ENCODE peak calls at places on chromosome 5, in six cellular contexts. One of them, this sample, is unnamed.

GRCh38 chr5:314676-315487 is 6.6 kb upstream of the AHRR start:
- DNase-seq in BE2C: no peak
- DNase-seq in astrocyte of the cerebellum: no peak
- DNase-seq in fibroblast of lung: no peak
- DNase-seq in RWPE1: no peak
- DNase-seq in fibroblast of pulmonary artery: no peak
- DNase-seq in this sample: no peak

GRCh38 chr5:17218353-17219005 is 1.0 kb downstream of the BASP1 start:
- DNase-seq in fibroblast of lung: peak
- DNase-seq in astrocyte of the cerebellum: no peak
- DNase-seq in fibroblast of pulmonary artery: peak
- DNase-seq in BE2C: peak
- DNase-seq in RWPE1: peak
- DNase-seq in this sample: no peak

GRCh38 chr5:105806601-105807000 is 1864.1 kb downstream of the EFNA5 start:
- DNase-seq in fibroblast of pulmonary artery: peak
- DNase-seq in fibroblast of lung: no peak
- DNase-seq in BE2C: no peak
- DNase-seq in RWPE1: no peak
- DNase-seq in astrocyte of the cerebellum: no peak
- DNase-seq in this sample: no peak

GRCh38 chr5:34817558-34818351 is 21.2 kb upstream of the TTC23L start:
- DNase-seq in fibroblast of pulmonary artery: no peak
- DNase-seq in fibroblast of lung: peak
- DNase-seq in BE2C: no peak
- DNase-seq in RWPE1: no peak
- DNase-seq in astrocyte of the cerebellum: peak
- DNase-seq in this sample: no peak

GRCh38 chr5:59917121-59917520 is 23.6 kb upstream of the PDE4D start:
- DNase-seq in BE2C: no peak
- DNase-seq in fibroblast of lung: no peak
- DNase-seq in fibroblast of pulmonary artery: no peak
- DNase-seq in astrocyte of the cerebellum: no peak
- DNase-seq in RWPE1: no peak
- DNase-seq in this sample: no peak

GRCh38 chr5:111738118-111738517 is 18.9 kb downstream of the NREP start:
- DNase-seq in RWPE1: no peak
- DNase-seq in fibroblast of lung: peak
- DNase-seq in astrocyte of the cerebellum: no peak
- DNase-seq in BE2C: no peak
- DNase-seq in fibroblast of pulmonary artery: no peak
- DNase-seq in this sample: no peak

GRCh38 chr5:152607393-152608165 is 202.5 kb upstream of the NMUR2 start:
- DNase-seq in RWPE1: no peak
- DNase-seq in astrocyte of the cerebellum: no peak
- DNase-seq in fibroblast of lung: no peak
- DNase-seq in fibroblast of pulmonary artery: no peak
- DNase-seq in BE2C: no peak
- DNase-seq in this sample: no peak

GRCh38 chr5:157303667-157304327 is 37.9 kb downstream of the CYFIP2 start:
- DNase-seq in fibroblast of pulmonary artery: no peak
- DNase-seq in fibroblast of lung: no peak
- DNase-seq in BE2C: no peak
- DNase-seq in RWPE1: no peak
- DNase-seq in astrocyte of the cerebellum: no peak
- DNase-seq in this sample: no peak

DNA sequence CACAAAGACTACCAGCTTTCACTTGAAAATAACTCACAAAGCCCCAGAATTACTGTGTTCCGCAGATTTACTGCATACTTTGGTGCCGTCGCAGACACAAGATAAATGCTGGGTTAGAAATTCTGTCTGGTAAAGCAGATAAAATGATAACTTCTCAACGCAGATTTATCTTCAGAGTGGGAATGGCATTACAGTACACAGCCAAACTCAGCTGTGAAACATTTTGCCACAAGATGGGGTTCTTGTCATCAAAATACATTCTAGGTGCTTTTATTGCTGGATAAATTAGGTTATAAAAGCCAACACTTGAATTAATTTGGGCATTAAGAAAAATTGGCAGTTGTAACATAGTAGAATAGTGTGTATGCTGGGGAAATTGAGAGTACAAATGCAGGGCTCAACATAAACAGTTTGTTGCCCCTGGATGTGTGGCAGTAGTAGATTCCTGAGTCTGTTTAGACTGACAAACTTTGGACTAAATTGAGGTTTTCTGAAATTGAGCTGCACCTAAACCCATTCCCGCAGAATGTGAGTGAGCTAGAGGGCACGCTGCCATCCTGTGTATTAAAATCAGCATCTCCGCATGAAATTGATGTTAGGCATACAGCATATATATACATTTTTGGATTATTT is 61.1 kb downstream of the LMNB1 start:
- DNase-seq in BE2C: no peak
- DNase-seq in fibroblast of pulmonary artery: peak
- DNase-seq in astrocyte of the cerebellum: no peak
- DNase-seq in fibroblast of lung: no peak
- DNase-seq in RWPE1: no peak
- DNase-seq in this sample: no peak
- TF ChIP-seq CTCF in BE2C: peak
- TF ChIP-seq CTCF in fibroblast of pulmonary artery: peak
- TF ChIP-seq CTCF in astrocyte of the cerebellum: peak
- TF ChIP-seq CTCF in fibroblast of lung: peak
- TF ChIP-seq CTCF in RWPE1: no peak
- TF ChIP-seq CTCF in this sample: peak

GRCh38 chr5:10441083-10441991 is at the start of gene ROPN1L:
- DNase-seq in RWPE1: peak
- DNase-seq in fibroblast of pulmonary artery: peak
- DNase-seq in astrocyte of the cerebellum: peak
- DNase-seq in fibroblast of lung: peak
- DNase-seq in BE2C: peak
- DNase-seq in this sample: peak
- TF ChIP-seq CTCF in RWPE1: no peak
- TF ChIP-seq CTCF in fibroblast of pulmonary artery: no peak
- TF ChIP-seq CTCF in astrocyte of the cerebellum: no peak
- TF ChIP-seq CTCF in fibroblast of lung: no peak
- TF ChIP-seq CTCF in BE2C: no peak
- TF ChIP-seq CTCF in this sample: no peak

GRCh38 chr5:64592942-64593341 is 87.1 kb downstream of the RGS7BP start:
- DNase-seq in fibroblast of pulmonary artery: no peak
- DNase-seq in fibroblast of lung: no peak
- DNase-seq in astrocyte of the cerebellum: no peak
- DNase-seq in RWPE1: no peak
- DNase-seq in BE2C: no peak
- DNase-seq in this sample: no peak

GRCh38 chr5:64594025-64594424 is 88.2 kb downstream of the RGS7BP start:
- DNase-seq in RWPE1: no peak
- DNase-seq in fibroblast of lung: no peak
- DNase-seq in BE2C: no peak
- DNase-seq in fibroblast of pulmonary artery: no peak
- DNase-seq in astrocyte of the cerebellum: no peak
- DNase-seq in this sample: no peak

GRCh38 chr5:64599226-64599625 is 91.1 kb upstream of the SHISAL2B start:
- DNase-seq in BE2C: no peak
- DNase-seq in RWPE1: no peak
- DNase-seq in fibroblast of pulmonary artery: no peak
- DNase-seq in astrocyte of the cerebellum: no peak
- DNase-seq in fibroblast of lung: no peak
- DNase-seq in this sample: no peak

GRCh38 chr5:64595519-64595855 is 89.7 kb downstream of the RGS7BP start:
- DNase-seq in fibroblast of pulmonary artery: no peak
- DNase-seq in astrocyte of the cerebellum: no peak
- DNase-seq in BE2C: no peak
- DNase-seq in RWPE1: no peak
- DNase-seq in fibroblast of lung: no peak
- DNase-seq in this sample: no peak

DNA sequence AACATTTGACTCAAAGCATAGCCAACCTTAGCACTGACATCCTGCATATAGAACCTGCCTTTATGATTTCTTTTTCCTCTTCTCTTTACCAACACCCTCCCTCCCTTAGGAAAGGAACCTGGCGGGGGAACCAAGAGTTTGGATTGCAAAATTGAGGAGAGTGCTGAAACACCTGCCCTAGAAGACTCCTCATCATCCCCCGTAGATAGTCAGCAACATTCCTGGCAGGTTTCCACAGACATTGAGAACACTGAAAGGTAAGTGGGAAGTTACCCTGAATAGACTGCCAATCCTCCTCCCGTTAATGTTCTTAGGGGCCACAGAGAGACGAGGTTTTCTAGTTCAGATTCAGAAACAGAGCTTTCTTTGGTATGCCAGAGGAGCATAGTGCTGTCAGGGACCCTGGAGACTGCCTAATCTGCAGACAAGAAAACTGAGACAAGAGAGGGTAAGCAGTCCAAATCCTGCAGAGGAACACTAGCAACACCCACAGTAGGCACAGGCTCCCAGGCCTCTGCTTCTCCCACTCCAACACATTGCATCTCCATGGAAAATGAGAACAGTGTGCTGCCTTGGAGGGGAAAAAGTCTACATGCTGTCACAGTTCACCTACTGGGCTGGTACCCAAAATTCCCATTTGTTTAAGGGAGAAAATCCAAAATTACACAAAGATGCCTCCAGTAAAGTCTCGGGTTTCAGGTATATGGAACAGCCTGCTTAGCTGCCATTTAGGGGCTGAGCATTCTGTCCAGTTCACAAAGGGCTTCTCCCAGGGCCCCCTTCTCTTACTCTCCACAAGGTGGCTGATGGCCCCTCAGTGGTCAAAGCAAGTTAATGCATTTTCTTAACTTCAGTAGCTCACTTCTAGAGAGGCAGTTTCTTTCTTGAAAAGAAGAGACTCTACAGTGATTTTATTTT is 89.0 kb downstream of the RGS7BP start:
- DNase-seq in BE2C: peak
- DNase-seq in fibroblast of lung: no peak
- DNase-seq in astrocyte of the cerebellum: no peak
- DNase-seq in RWPE1: peak
- DNase-seq in fibroblast of pulmonary artery: no peak
- DNase-seq in this sample: no peak
- TF ChIP-seq CTCF in BE2C: peak
- TF ChIP-seq CTCF in fibroblast of lung: peak
- TF ChIP-seq CTCF in astrocyte of the cerebellum: peak
- TF ChIP-seq CTCF in RWPE1: no peak
- TF ChIP-seq CTCF in fibroblast of pulmonary artery: peak
- TF ChIP-seq CTCF in this sample: peak

DNA sequence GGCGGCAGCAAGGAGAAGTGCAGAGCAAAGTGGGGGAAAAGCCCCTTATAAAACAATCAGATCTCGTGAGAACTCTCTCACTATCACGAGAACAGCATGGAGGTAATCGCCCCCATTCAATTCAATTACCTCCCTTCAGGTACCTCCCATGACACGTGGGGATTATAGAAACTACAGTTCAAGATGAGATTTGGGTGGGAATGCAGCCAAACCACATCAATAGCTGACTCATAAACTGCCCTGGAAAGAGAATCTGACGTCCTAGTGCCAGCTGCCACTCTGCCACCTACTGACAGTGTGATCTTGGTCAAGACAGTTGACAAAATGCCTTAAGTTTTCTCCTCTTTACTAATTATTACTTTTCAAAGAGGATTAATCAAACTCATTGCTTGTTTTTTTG is 128.3 kb downstream of the GPBP1 start:
- DNase-seq in RWPE1: peak
- DNase-seq in astrocyte of the cerebellum: no peak
- DNase-seq in fibroblast of lung: peak
- DNase-seq in BE2C: no peak
- DNase-seq in fibroblast of pulmonary artery: peak
- DNase-seq in this sample: no peak
- TF ChIP-seq CTCF in RWPE1: peak
- TF ChIP-seq CTCF in astrocyte of the cerebellum: no peak
- TF ChIP-seq CTCF in fibroblast of lung: no peak
- TF ChIP-seq CTCF in BE2C: no peak
- TF ChIP-seq CTCF in fibroblast of pulmonary artery: no peak
- TF ChIP-seq CTCF in this sample: no peak

GRCh38 chr5:110594866-110595265 is 131.6 kb downstream of the TMEM232 start:
- DNase-seq in fibroblast of lung: no peak
- DNase-seq in fibroblast of pulmonary artery: no peak
- DNase-seq in RWPE1: no peak
- DNase-seq in astrocyte of the cerebellum: no peak
- DNase-seq in BE2C: no peak
- DNase-seq in this sample: no peak

GRCh38 chr5:110588241-110588962 is 138.1 kb downstream of the TMEM232 start:
- DNase-seq in RWPE1: no peak
- DNase-seq in astrocyte of the cerebellum: no peak
- DNase-seq in BE2C: no peak
- DNase-seq in fibroblast of pulmonary artery: no peak
- DNase-seq in fibroblast of lung: no peak
- DNase-seq in this sample: no peak

GRCh38 chr5:110590187-110590586 is 136.3 kb downstream of the TMEM232 start:
- DNase-seq in fibroblast of pulmonary artery: peak
- DNase-seq in astrocyte of the cerebellum: peak
- DNase-seq in RWPE1: peak
- DNase-seq in BE2C: no peak
- DNase-seq in fibroblast of lung: peak
- DNase-seq in this sample: no peak
- TF ChIP-seq CTCF in fibroblast of pulmonary artery: peak
- TF ChIP-seq CTCF in astrocyte of the cerebellum: peak
- TF ChIP-seq CTCF in RWPE1: peak
- TF ChIP-seq CTCF in BE2C: peak
- TF ChIP-seq CTCF in fibroblast of lung: peak
- TF ChIP-seq CTCF in this sample: peak

GRCh38 chr5:173984218-173984617 is 4.8 kb upstream of the C5orf47 start:
- DNase-seq in RWPE1: no peak
- DNase-seq in BE2C: peak
- DNase-seq in astrocyte of the cerebellum: no peak
- DNase-seq in fibroblast of lung: peak
- DNase-seq in fibroblast of pulmonary artery: peak
- DNase-seq in this sample: no peak
- TF ChIP-seq CTCF in RWPE1: no peak
- TF ChIP-seq CTCF in BE2C: peak
- TF ChIP-seq CTCF in astrocyte of the cerebellum: peak
- TF ChIP-seq CTCF in fibroblast of lung: no peak
- TF ChIP-seq CTCF in fibroblast of pulmonary artery: peak
- TF ChIP-seq CTCF in this sample: peak

DNA sequence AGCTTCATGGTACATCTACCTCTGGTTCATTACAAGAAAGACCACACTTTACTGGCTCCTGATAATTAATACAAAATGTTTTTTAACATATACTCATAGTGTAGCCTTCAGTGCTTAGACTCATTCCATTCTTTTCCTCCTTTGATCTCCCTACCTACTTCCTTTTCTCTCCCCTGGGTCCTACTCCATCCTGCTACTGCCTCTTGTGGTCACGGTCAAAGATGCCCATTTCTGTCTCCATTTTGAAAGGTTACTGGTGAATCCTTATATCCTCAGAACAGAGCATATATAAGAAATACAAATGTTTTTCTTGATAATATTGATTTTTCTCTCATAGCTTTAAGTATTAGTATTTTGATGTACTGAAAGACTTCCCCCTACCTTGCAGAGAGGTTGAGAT is 375.9 kb downstream of the ARRDC3 start:
- DNase-seq in fibroblast of pulmonary artery: no peak
- DNase-seq in astrocyte of the cerebellum: no peak
- DNase-seq in fibroblast of lung: no peak
- DNase-seq in RWPE1: no peak
- DNase-seq in BE2C: no peak
- DNase-seq in this sample: no peak
- TF ChIP-seq CTCF in fibroblast of pulmonary artery: no peak
- TF ChIP-seq CTCF in astrocyte of the cerebellum: no peak
- TF ChIP-seq CTCF in fibroblast of lung: no peak
- TF ChIP-seq CTCF in RWPE1: no peak
- TF ChIP-seq CTCF in BE2C: peak
- TF ChIP-seq CTCF in this sample: no peak

GRCh38 chr5:139091439-139092156 is 106.6 kb downstream of the SIL1 start:
- DNase-seq in fibroblast of lung: no peak
- DNase-seq in astrocyte of the cerebellum: no peak
- DNase-seq in BE2C: no peak
- DNase-seq in fibroblast of pulmonary artery: peak
- DNase-seq in RWPE1: no peak
- DNase-seq in this sample: no peak
- TF ChIP-seq CTCF in fibroblast of lung: peak
- TF ChIP-seq CTCF in astrocyte of the cerebellum: no peak
- TF ChIP-seq CTCF in BE2C: peak
- TF ChIP-seq CTCF in fibroblast of pulmonary artery: peak
- TF ChIP-seq CTCF in RWPE1: no peak
- TF ChIP-seq CTCF in this sample: peak

This sample was measured in AG04450.